ENCODE peak calls at places on chromosome 1, in seven cellular contexts. D is cardiac fibroblast, Q is dorsolateral prefrontal cortex, U is transverse colon, E is coronary artery, H is GM20000, K is esophagus muscularis mucosa. T is an unnamed sample.
A peak's percentile ranks its signal among the peaks of the same experiment; 100 is the strongest.

GRCh38 chr1:220956861-220957605 is 77.8 kb downstream of the HLX start:
- DNase-seq in D (peak; percentile 99), U (no peak), Q (no peak), H (no peak), E (peak; percentile 79), K (no peak), T (no peak)

GRCh38 chr1:2108213-2108876 is 58.1 kb downstream of the PRKCZ start:
- DNase-seq in H (no peak), Q (no peak), U (no peak), K (no peak), E (no peak), D (peak; percentile 51), T (peak; percentile 36)

GRCh38 chr1:89842547-89843278 is 21.9 kb downstream of the LRRC8D start:
- DNase-seq in D (no peak), U (no peak), H (no peak), Q (no peak), E (no peak), K (no peak), T (no peak)

GRCh38 chr1:34787461-34788420 is 5.1 kb upstream of the GJA4 start:
- DNase-seq in Q (no peak), H (no peak), K (no peak), U (no peak), D (peak; percentile 59), E (no peak), T (no peak)

GRCh38 chr1:235503333-235504121 is 725 bp downstream of the B3GALNT2 start:
- DNase-seq in K (no peak), D (peak; percentile 59), U (peak; percentile 74), Q (no peak), E (no peak), H (peak; percentile 51), T (no peak)

GRCh38 chr1:168386949-168387586 is 106.4 kb downstream of the TBX19 start:
- DNase-seq in U (peak; percentile 55), Q (peak; percentile 82), D (peak; percentile 2), E (no peak), K (no peak), H (peak; percentile 53), T (no peak)

GRCh38 chr1:177943999-177944672 is 25.7 kb downstream of the SEC16B start:
- DNase-seq in K (no peak), Q (peak; percentile 62), U (no peak), D (no peak), H (no peak), E (no peak), T (no peak)

GRCh38 chr1:236016782-236017400 is 48.0 kb downstream of the NID1 start:
- DNase-seq in U (no peak), E (no peak), Q (no peak), H (no peak), K (no peak), D (peak; percentile 76), T (no peak)

GRCh38 chr1:35243681-35244080 is 24.8 kb upstream of the ZMYM4 start:
- DNase-seq in H (no peak), K (no peak), Q (no peak), E (no peak), U (peak; percentile 18), D (no peak), T (no peak)

GRCh38 chr1:29709711-29710169 is 473.4 kb downstream of the PTPRU start:
- DNase-seq in U (no peak), H (no peak), D (peak; percentile 81), E (no peak), Q (no peak), K (no peak), T (no peak)

GRCh38 chr1:54582566-54583306 is 34.7 kb downstream of the ACOT11 start:
- DNase-seq in K (no peak), H (no peak), E (no peak), U (no peak), Q (peak; percentile 56), D (no peak), T (no peak)

GRCh38 chr1:150798509-150798908 is 9.6 kb downstream of the CTSK start:
- DNase-seq in Q (no peak), H (no peak), E (no peak), U (no peak), K (no peak), D (no peak), T (no peak)

GRCh38 chr1:203328714-203329122 is 22.2 kb downstream of the FMOD start:
- DNase-seq in U (peak; percentile 74), E (no peak), K (no peak), Q (no peak), D (no peak), H (no peak), T (no peak)

GRCh38 chr1:214018605-214019268 is 31.0 kb downstream of the PROX1 start:
- DNase-seq in U (no peak), E (no peak), H (peak; percentile 63), D (no peak), Q (no peak), K (no peak), T (no peak)

GRCh38 chr1:116777831-116778830 is 23.9 kb downstream of the CD2 start:
- DNase-seq in E (no peak), H (no peak), D (peak; percentile 68), U (no peak), K (no peak), Q (no peak), T (no peak)

GRCh38 chr1:192954705-192955265 is 104.4 kb downstream of the UCHL5 start:
- DNase-seq in H (no peak), U (no peak), Q (no peak), K (no peak), D (peak; percentile 56), E (no peak), T (no peak)

GRCh38 chr1:247906504-247907047 is 11.2 kb downstream of the OR2W3 start:
- DNase-seq in Q (no peak), K (no peak), D (peak; percentile 85), H (no peak), U (peak; percentile 25), E (no peak), T (no peak)

GRCh38 chr1:96409689-96410088 is 311.9 kb upstream of the PTBP2 start:
- DNase-seq in Q (no peak), E (no peak), U (no peak), H (no peak), K (no peak), D (no peak), T (no peak)

GRCh38 chr1:36384542-36385409 is 948 bp downstream of the STK40 start:
- DNase-seq in H (peak; percentile 29), U (peak; percentile 84), K (no peak), Q (peak; percentile 44), D (peak; percentile 27), E (peak; percentile 84), T (no peak)

GRCh38 chr1:58045094-58045493 is 501.4 kb downstream of the OMA1 start:
- DNase-seq in D (no peak), H (no peak), E (no peak), K (no peak), Q (no peak), U (no peak), T (no peak)
- TF ChIP-seq CTCF in D (no peak), H (no peak), E (no peak), K (no peak), Q (no peak), U (no peak), T (no peak)

DNA sequence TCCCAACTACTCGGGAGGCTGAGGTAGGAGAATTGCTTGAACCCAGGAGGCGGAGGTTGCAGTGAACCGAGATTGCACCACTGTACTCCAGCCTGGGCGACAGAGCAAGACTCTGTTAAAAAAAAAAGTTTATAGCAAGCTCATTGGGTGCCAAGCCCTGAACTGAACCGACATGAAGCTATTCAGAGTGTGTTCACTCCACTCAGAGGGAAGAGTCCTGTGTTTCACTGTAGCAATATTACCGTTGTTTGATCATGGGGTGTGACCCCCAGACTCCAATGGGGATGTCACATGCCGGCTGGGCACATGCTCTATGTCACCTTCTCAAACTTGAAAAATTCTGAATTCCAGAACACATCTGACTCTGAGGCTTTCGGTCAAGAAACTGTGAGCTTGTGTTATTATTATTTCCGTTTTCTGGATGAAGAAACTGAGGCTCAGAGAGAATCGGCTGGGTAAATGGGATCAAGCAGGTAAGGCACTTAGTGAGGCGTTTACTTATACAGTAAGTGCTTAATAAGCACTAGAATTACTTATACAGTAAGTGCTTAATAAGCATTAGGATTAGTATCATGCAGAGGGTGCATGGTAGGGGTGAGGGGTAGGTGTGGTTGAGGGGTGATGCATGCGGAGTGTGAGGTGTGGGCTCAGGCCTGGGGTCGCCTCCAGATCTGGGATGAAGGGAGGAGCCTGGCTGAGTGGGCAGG is 36.2 kb downstream of the HSPG2 start:
- DNase-seq in K (no peak), Q (no peak), E (no peak), H (no peak), U (no peak), D (no peak), T (no peak)
- TF ChIP-seq CTCF in K (no peak), Q (no peak), E (no peak), H (no peak), U (no peak), D (no peak), T (no peak)

GRCh38 chr1:21541835-21542234 is 32.6 kb downstream of the ALPL start:
- DNase-seq in Q (no peak), D (peak; percentile 63), U (no peak), K (no peak), E (no peak), H (no peak), T (no peak)
- TF ChIP-seq CTCF in Q (no peak), D (no peak), U (no peak), K (no peak), E (no peak), H (no peak), T (no peak)

GRCh38 chr1:109838838-109839240 is 71.8 kb upstream of the CSF1 start:
- DNase-seq in Q (no peak), K (no peak), H (no peak), E (no peak), U (no peak), D (peak; percentile 70), T (no peak)

GRCh38 chr1:109840011-109840629 is 70.5 kb upstream of the CSF1 start:
- DNase-seq in U (no peak), K (no peak), Q (no peak), E (no peak), D (peak; percentile 53), H (no peak), T (no peak)

GRCh38 chr1:109832935-109833334 is 69.2 kb upstream of the EPS8L3 start:
- DNase-seq in K (no peak), U (no peak), E (no peak), H (no peak), Q (no peak), D (no peak), T (no peak)

GRCh38 chr1:109834951-109835350 is 71.2 kb upstream of the EPS8L3 start:
- DNase-seq in E (no peak), K (no peak), D (no peak), Q (no peak), H (no peak), U (no peak), T (no peak)

DNA sequence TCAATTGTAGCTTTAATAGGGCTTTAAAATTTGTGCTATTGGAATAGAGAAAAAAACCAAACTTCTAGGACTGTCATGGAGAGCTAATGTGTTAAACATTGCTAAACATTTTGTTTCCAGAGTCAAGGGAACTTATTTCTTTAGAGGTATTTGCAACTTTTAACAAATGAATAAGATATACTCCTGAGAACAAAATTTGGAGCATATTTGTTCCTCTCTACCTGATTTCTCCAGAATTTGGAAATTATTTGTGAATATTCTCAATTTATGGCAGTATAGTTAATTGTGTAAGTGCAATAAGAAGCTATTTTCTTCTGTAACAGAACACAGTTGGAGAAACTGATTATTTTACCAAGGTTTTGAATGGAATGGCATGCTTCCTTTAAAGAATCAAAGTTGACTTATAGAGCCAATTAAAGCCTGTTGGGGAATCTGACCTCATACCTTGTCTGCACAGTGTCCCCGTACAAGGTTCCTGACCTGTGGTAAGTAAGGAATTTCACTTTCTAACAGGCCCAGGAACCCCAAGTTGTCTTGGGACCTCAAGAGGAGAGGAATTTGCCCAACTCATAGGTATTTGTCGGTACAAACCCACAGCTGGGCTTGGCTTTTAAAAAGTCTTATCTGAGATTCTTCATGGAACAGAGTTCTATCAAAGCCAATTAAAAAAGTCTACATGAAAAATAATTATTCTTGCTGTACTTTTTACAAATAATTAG is 72.6 kb upstream of the CSF1 start:
- DNase-seq in Q (no peak), U (no peak), E (no peak), K (no peak), D (no peak), H (no peak), T (no peak)
- TF ChIP-seq CTCF in Q (no peak), U (no peak), E (no peak), K (no peak), D (no peak), H (no peak), T (no peak)